ENCODE peak calls at places on chromosomes 2 and 18, in six cellular contexts. J is caudate nucleus, D is ELR, U is HT1080, Z is non-pigmented ciliary epithelial cell, W is astrocyte. T is an unnamed sample.

GRCh38 chr2:54348672-54349071 is 92.6 kb upstream of the TSPYL6 start:
- DNase-seq in J (no peak), D (no peak), U (no peak), Z (no peak), W (peak; percentile 76), T (no peak)

GRCh38 chr2:161788175-161788574 is 164.0 kb downstream of the SLC4A10 start:
- DNase-seq in J (no peak), D (no peak), U (no peak), Z (no peak), W (no peak), T (no peak)

GRCh38 chr2:85758361-85759256 is 4.8 kb downstream of the ATOH8 start:
- DNase-seq in J (no peak), D (no peak), U (no peak), Z (no peak), W (no peak), T (no peak)

GRCh38 chr2:28437918-28438317 is 45.3 kb downstream of the FOSL2 start:
- DNase-seq in J (no peak), D (no peak), U (no peak), Z (no peak), W (no peak), T (no peak)

GRCh38 chr2:204825054-204825453 is 279.8 kb downstream of the PARD3B start:
- DNase-seq in J (no peak), D (peak; percentile 30), U (peak; percentile 32), Z (no peak), W (no peak), T (no peak)

GRCh38 chr2:230410861-230411464 is 5.0 kb upstream of the SP100 start:
- DNase-seq in J (no peak), D (peak; percentile 28), U (no peak), Z (no peak), W (no peak), T (no peak)

GRCh38 chr2:63842149-63843061 is 709 bp downstream of the UGP2 start:
- DNase-seq in J (peak; percentile 11), D (peak; percentile 70), U (peak; percentile 52), Z (no peak), W (peak; percentile 54), T (no peak)

GRCh38 chr2:74886811-74887210 is 52.9 kb downstream of the HK2 start:
- DNase-seq in J (no peak), D (no peak), U (no peak), Z (no peak), W (no peak), T (no peak)

GRCh38 chr2:97748397-97748796 is 35.0 kb downstream of the ZAP70 start:
- DNase-seq in J (no peak), D (peak; percentile 47), U (peak; percentile 67), Z (no peak), W (no peak), T (no peak)

GRCh38 chr2:133146893-133147292 is 421.4 kb downstream of the NCKAP5 start:
- DNase-seq in J (no peak), D (peak; percentile 54), U (no peak), Z (no peak), W (no peak), T (no peak)

GRCh38 chr2:119764832-119765231 is 5.1 kb downstream of the PTPN4 start:
- DNase-seq in J (no peak), D (no peak), U (no peak), Z (no peak), W (no peak), T (no peak)

GRCh38 chr2:44015239-44015638 is 19.4 kb upstream of the LRPPRC start:
- DNase-seq in J (no peak), D (no peak), U (no peak), Z (no peak), W (no peak), T (no peak)

GRCh38 chr2:6914829-6915228 is 2.4 kb upstream of the RNF144A start:
- DNase-seq in J (no peak), D (peak; percentile 2), U (peak; percentile 88), Z (no peak), W (peak; percentile 31), T (no peak)

GRCh38 chr2:55518846-55519167 is 711 bp upstream of the CFAP36 start:
- DNase-seq in J (no peak), D (peak; percentile 35), U (no peak), Z (no peak), W (no peak), T (no peak)

GRCh38 chr2:45734952-45735351 is 83.5 kb downstream of the PRKCE start:
- DNase-seq in J (no peak), D (no peak), U (no peak), Z (no peak), W (no peak), T (no peak)

GRCh38 chr2:140759431-140760156 is 1371.2 kb downstream of the LRP1B start:
- DNase-seq in J (peak; percentile 3), D (no peak), U (no peak), Z (no peak), W (no peak), T (no peak)

GRCh38 chr18:76448262-76449109 is 46.6 kb downstream of the ZNF516 start:
- DNase-seq in J (no peak), D (no peak), U (no peak), Z (no peak), W (no peak), T (no peak)

GRCh38 chr2:201971516-201972228 is 62.0 kb upstream of the FZD7 start:
- DNase-seq in J (no peak), D (peak; percentile 17), U (peak; percentile 80), Z (no peak), W (peak; percentile 62), T (no peak)

GRCh38 chr2:176118606-176119370 is 2.2 kb downstream of the HOXD10 start:
- DNase-seq in J (no peak), D (peak; percentile 34), U (no peak), Z (no peak), W (no peak), T (no peak)

GRCh38 chr2:215436705-215437570 is 1.1 kb upstream of the FN1 start:
- DNase-seq in J (no peak), D (peak; percentile 47), U (no peak), Z (no peak), W (no peak), T (no peak)

GRCh38 chr18:73365018-73365417 is 497.2 kb upstream of the NETO1 start:
- DNase-seq in J (no peak), D (peak; percentile 40), U (peak; percentile 65), Z (peak; percentile 48), W (peak; percentile 93), T (no peak)

GRCh38 chr2:226247289-226248275 is 552.0 kb downstream of the IRS1 start:
- DNase-seq in J (no peak), D (peak; percentile 71), U (no peak), Z (peak; percentile 5), W (peak; percentile 28), T (no peak)

GRCh38 chr2:44938287-44939073 is 3.0 kb upstream of the SIX3 start:
- DNase-seq in J (no peak), D (no peak), U (no peak), Z (no peak), W (no peak), T (peak; percentile 74)

GRCh38 chr2:136154384-136154783 is 36.4 kb upstream of the CXCR4 start:
- DNase-seq in J (no peak), D (no peak), U (peak; percentile 20), Z (no peak), W (no peak), T (no peak)

GRCh38 chr2:30225131-30225762 is 6.1 kb upstream of the LBH start:
- DNase-seq in J (no peak), D (peak; percentile 42), U (peak; percentile 71), Z (no peak), W (peak; percentile 86), T (no peak)

GRCh38 chr18:25146113-25146512 is 205.9 kb downstream of the ZNF521 start:
- DNase-seq in J (no peak), D (no peak), U (no peak), Z (no peak), W (no peak), T (no peak)

GRCh38 chr2:100470898-100471514 is 724 bp downstream of the NMS start:
- DNase-seq in J (no peak), D (peak; percentile 24), U (no peak), Z (no peak), W (no peak), T (no peak)

GRCh38 chr2:68282814-68283812 is 30.8 kb upstream of the PPP3R1 start:
- DNase-seq in J (no peak), D (peak; percentile 65), U (no peak), Z (no peak), W (peak; percentile 27), T (no peak)

GRCh38 chr2:22486343-22486742 is 898.6 kb upstream of the KLHL29 start:
- DNase-seq in J (no peak), D (no peak), U (no peak), Z (no peak), W (no peak), T (no peak)

GRCh38 chr2:16246911-16247310 is 306.6 kb downstream of the MYCN start:
- DNase-seq in J (no peak), D (no peak), U (no peak), Z (no peak), W (no peak), T (no peak)

GRCh38 chr2:237574894-237575868 is 8.8 kb downstream of the PRLH start:
- DNase-seq in J (no peak), D (no peak), U (peak; percentile 27), Z (no peak), W (peak; percentile 29), T (peak; percentile 87)

GRCh38 chr2:61689526-61689925 is 151.4 kb upstream of the XPO1 start:
- DNase-seq in J (no peak), D (peak; percentile 53), U (peak; percentile 16), Z (no peak), W (no peak), T (no peak)

GRCh38 chr2:188819011-188819410 is 155.2 kb upstream of the COL3A1 start:
- DNase-seq in J (no peak), D (no peak), U (no peak), Z (no peak), W (no peak), T (no peak)

GRCh38 chr2:72131916-72132841 is 15.5 kb downstream of the CYP26B1 start:
- DNase-seq in J (no peak), D (no peak), U (no peak), Z (no peak), W (no peak), T (peak; percentile 68)

GRCh38 chr18:8730080-8730827 is 24.9 kb downstream of the MTCL1 start:
- DNase-seq in J (no peak), D (peak; percentile 28), U (peak; percentile 93), Z (peak; percentile 87), W (peak; percentile 96), T (no peak)

GRCh38 chr18:75923169-75923568 is 495.7 kb upstream of the SMIM21 start:
- DNase-seq in J (no peak), D (no peak), U (peak; percentile 88), Z (no peak), W (peak; percentile 93), T (no peak)

T was measured in chondrocyte.